ENCODE peak calls at places on chromosomes 16 and 17, in seven cellular contexts. F, C, S, X, K, R and J are unnamed samples.

GRCh38 chr17:75131278-75132017 is at the start of gene NT5C:
- DNase-seq in X (peak), C (peak), R (peak), K (peak), F (peak), S (peak), J (peak)

GRCh38 chr17:67390006-67390645 is 13.0 kb downstream of the PITPNC1 start:
- DNase-seq in R (no peak), K (no peak), X (no peak), C (no peak), S (no peak), F (no peak), J (no peak)

GRCh38 chr16:66886346-66886745 is 6.0 kb downstream of the PDP2 start:
- DNase-seq in S (no peak), K (no peak), F (no peak), C (no peak), X (no peak), R (no peak), J (no peak)

GRCh38 chr17:16918443-16918842 is 53.5 kb downstream of the TNFRSF13B start:
- DNase-seq in S (peak), K (no peak), C (no peak), X (no peak), R (no peak), F (no peak), J (no peak)

GRCh38 chr16:67533024-67533560 is 4.5 kb downstream of the RIPOR1 start:
- DNase-seq in R (no peak), K (no peak), S (no peak), X (no peak), C (no peak), F (no peak), J (no peak)

GRCh38 chr17:17790673-17791464 is 45.9 kb downstream of the SREBF1 start:
- DNase-seq in R (no peak), S (no peak), K (no peak), C (no peak), F (no peak), X (no peak), J (no peak)

GRCh38 chr16:88936008-88936912 is 40.7 kb downstream of the CBFA2T3 start:
- DNase-seq in K (no peak), F (no peak), C (peak), S (no peak), R (no peak), X (no peak), J (peak)

GRCh38 chr17:63966646-63967265 is 6.0 kb downstream of the SCN4A start:
- DNase-seq in C (peak), K (no peak), F (no peak), R (no peak), S (peak), X (no peak), J (peak)

GRCh38 chr16:10824111-10824893 is 5.7 kb upstream of the TVP23A start:
- DNase-seq in K (no peak), X (no peak), F (no peak), R (no peak), S (no peak), C (no peak), J (no peak)

GRCh38 chr16:84999200-84999599 is 12.1 kb downstream of the ZDHHC7 start:
- DNase-seq in S (no peak), R (no peak), X (no peak), F (no peak), C (no peak), K (no peak), J (no peak)

GRCh38 chr17:80885922-80886582 is 105.6 kb upstream of the CHMP6 start:
- DNase-seq in F (no peak), C (no peak), X (no peak), R (no peak), K (no peak), S (no peak), J (no peak)

GRCh38 chr16:73018796-73019455 is 29.0 kb downstream of the ZFHX3 start:
- DNase-seq in X (no peak), S (no peak), K (no peak), C (no peak), R (no peak), F (no peak), J (no peak)

GRCh38 chr17:49598918-49599317 is 23.2 kb downstream of the NXPH3 start:
- DNase-seq in C (no peak), R (no peak), S (no peak), K (no peak), X (no peak), F (no peak), J (no peak)

GRCh38 chr17:28342313-28342712 is 6.8 kb downstream of the TNFAIP1 start:
- DNase-seq in C (no peak), X (no peak), F (no peak), R (no peak), K (no peak), S (no peak), J (no peak)

GRCh38 chr16:11586375-11586855 is 304 bp downstream of the LITAF start:
- DNase-seq in S (no peak), R (no peak), C (peak), F (no peak), K (peak), X (no peak), J (no peak)

GRCh38 chr16:14011006-14011405 is 60.1 kb upstream of the MRTFB start:
- DNase-seq in S (no peak), C (no peak), X (no peak), F (no peak), R (no peak), K (no peak), J (no peak)

GRCh38 chr17:42387221-42387657 is 1.0 kb downstream of the STAT3 start:
- DNase-seq in K (no peak), C (peak), X (no peak), F (peak), R (no peak), S (no peak), J (peak)